ENCODE peak calls at places on chromosomes 3 and 15, in six cellular contexts. X is amniotic stem cell; N is activated CD4-positive, alpha-beta T cell treated with anti-CD3 and anti-CD28 coated beads, Interleukin-2, amount 50 U/mL, for 24 hours; O is stimulated activated naive CD4-positive, alpha-beta T cell; C is neuronal stem cell; P is NCI-H510A treated with DMSO at 0.1 percent for 48 hours. L is an unnamed sample.
A peak's percentile ranks its signal among the peaks of the same experiment; 100 is the strongest.

GRCh38 chr3:115562636-115563267 is 60.6 kb upstream of the GAP43 start:
- DNase-seq in X (no peak), C (no peak), P (no peak), O (no peak), N (no peak), L (no peak)

GRCh38 chr15:51270706-51271105 is 67.7 kb downstream of the CYP19A1 start:
- DNase-seq in X (no peak), C (no peak), P (no peak), O (no peak), N (no peak), L (no peak)

GRCh38 chr3:148755570-148755969 is 57.9 kb downstream of the AGTR1 start:
- DNase-seq in P (no peak), O (no peak), X (no peak), N (no peak), C (no peak), L (no peak)

GRCh38 chr3:51706788-51707731 is at the start of gene GRM2:
- DNase-seq in C (peak; percentile 89), P (peak; percentile 50), X (peak; percentile 61), O (peak; percentile 11), N (no peak), L (peak; percentile 34)

GRCh38 chr3:173902401-173902800 is 504.9 kb downstream of the NLGN1 start:
- DNase-seq in C (no peak), N (no peak), O (no peak), P (no peak), X (no peak), L (no peak)

GRCh38 chr15:57554063-57554820 is 37.5 kb upstream of the MYZAP start:
- DNase-seq in N (no peak), X (no peak), C (no peak), O (no peak), P (peak; percentile 88), L (no peak)

GRCh38 chr15:63187589-63188226 is 1.7 kb upstream of the RAB8B start:
- DNase-seq in X (no peak), C (no peak), N (no peak), P (no peak), O (no peak), L (no peak)

GRCh38 chr3:197428117-197428761 is 127.5 kb downstream of the BDH1 start:
- DNase-seq in C (no peak), P (no peak), O (no peak), X (no peak), N (peak; percentile 6), L (no peak)

GRCh38 chr15:62899090-62899493 is 143.5 kb upstream of the TPM1 start:
- DNase-seq in P (peak; percentile 9), O (no peak), X (no peak), N (no peak), C (no peak), L (no peak)

GRCh38 chr3:156705761-156706631 is 31.6 kb downstream of the TIPARP start:
- DNase-seq in N (no peak), C (no peak), O (no peak), P (no peak), X (no peak), L (no peak)

GRCh38 chr3:73685061-73685460 is 60.3 kb upstream of the PDZRN3 start:
- DNase-seq in C (no peak), P (peak; percentile 35), O (no peak), N (no peak), X (no peak), L (no peak)